ENCODE peak calls at places on chromosome 16, in six cellular contexts. L is PC-3, G is mucosa of descending colon, J is IMR-90, Z is mammary epithelial cell, R is left ventricle myocardium inferior. T is an unnamed sample.
A peak's percentile ranks its signal among the peaks of the same experiment; 100 is the strongest.

GRCh38 chr16:79790854-79791253 is 190.3 kb upstream of the MAF start:
- DNase-seq in L (no peak), J (no peak), G (no peak), R (no peak), Z (no peak), T (no peak)

GRCh38 chr16:48602357-48603014 is 7.5 kb downstream of the N4BP1 start:
- DNase-seq in J (no peak), L (no peak), Z (no peak), G (no peak), R (no peak), T (no peak)

GRCh38 chr16:4613636-4614570 is 785 bp downstream of the UBALD1 start:
- DNase-seq in G (no peak), Z (peak; percentile 23), R (peak; percentile 35), L (peak; percentile 20), J (peak; percentile 48), T (peak; percentile 64)

GRCh38 chr16:15444264-15444663 is 9.9 kb downstream of the BMERB1 start:
- DNase-seq in L (no peak), G (no peak), J (no peak), Z (no peak), R (no peak), T (no peak)

GRCh38 chr16:2770057-2770780 is 6.9 kb downstream of the ELOB start:
- DNase-seq in G (no peak), R (no peak), Z (no peak), J (no peak), L (no peak), T (no peak)

GRCh38 chr16:59470556-59470955 is 736.4 kb upstream of the GOT2 start:
- DNase-seq in J (no peak), Z (no peak), G (no peak), L (no peak), R (no peak), T (peak; percentile 8)

GRCh38 chr16:53159781-53160436 is 105.1 kb downstream of the CHD9 start:
- DNase-seq in G (no peak), L (peak; percentile 52), Z (peak; percentile 32), J (peak; percentile 62), R (no peak), T (peak; percentile 83)

GRCh38 chr16:76791151-76791550 is 399.8 kb upstream of the MON1B start:
- DNase-seq in R (no peak), Z (no peak), L (no peak), J (no peak), G (no peak), T (no peak)

GRCh38 chr16:1779741-1780676 is 2.4 kb downstream of the SPSB3 start:
- DNase-seq in G (no peak), L (no peak), Z (no peak), J (no peak), R (no peak), T (no peak)

GRCh38 chr16:89564476-89565255 is 4.2 kb downstream of the RPL13 start:
- DNase-seq in R (no peak), G (no peak), J (no peak), L (no peak), Z (no peak), T (no peak)

GRCh38 chr16:1527836-1528811 is 5.3 kb upstream of the TMEM204 start:
- DNase-seq in R (peak; percentile 80), G (no peak), J (no peak), L (no peak), Z (no peak), T (no peak)

GRCh38 chr16:66653581-66654350 is 42.8 kb downstream of the CMTM4 start:
- DNase-seq in R (no peak), L (no peak), Z (no peak), G (no peak), J (no peak), T (peak; percentile 71)

GRCh38 chr16:80063028-80063767 is 462.7 kb upstream of the MAF start:
- DNase-seq in L (no peak), R (no peak), Z (no peak), G (no peak), J (no peak), T (no peak)

GRCh38 chr16:57681950-57682728 is 12.5 kb upstream of the DRC7 start:
- DNase-seq in R (no peak), L (no peak), G (no peak), J (no peak), Z (no peak), T (no peak)

DNA sequence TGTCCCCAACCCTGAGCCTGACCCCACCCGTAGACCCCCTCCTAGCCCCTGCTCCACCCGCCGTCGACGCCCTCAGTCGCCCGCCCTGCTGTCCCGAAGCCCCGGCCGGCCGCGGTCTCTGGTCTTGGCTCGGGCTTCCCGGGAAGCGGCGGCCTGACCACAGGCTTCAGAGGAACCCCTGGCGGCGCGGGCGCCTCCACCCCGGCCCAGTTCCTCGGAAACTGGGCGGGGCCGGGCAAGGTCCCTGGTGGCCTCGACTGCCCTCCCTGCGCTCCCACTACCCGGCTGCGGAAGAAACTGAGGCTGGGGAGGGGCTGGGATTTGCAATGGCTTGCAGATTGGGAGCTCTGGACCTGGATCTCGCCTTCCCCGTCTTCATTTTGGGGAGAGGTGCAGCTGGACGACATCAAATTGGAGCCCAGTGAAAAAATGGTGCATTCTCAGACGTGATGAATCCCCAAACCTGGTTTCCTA is 690 bp upstream of the SOCS1 start:
- DNase-seq in Z (peak; percentile 60), R (peak; percentile 76), J (peak; percentile 25), L (peak; percentile 41), G (no peak), T (peak; percentile 83)
- H3K4me1 ChIP-seq in Z (peaks cover 23% of the 10 kb centered on the region), R (peaks cover 58% of the 10 kb centered on the region), J (peaks cover 21% of the 10 kb centered on the region), L (peaks cover 21% of the 10 kb centered on the region), G (peaks cover 18% of the 10 kb centered on the region), T (peaks cover 22% of the 10 kb centered on the region)

DNA sequence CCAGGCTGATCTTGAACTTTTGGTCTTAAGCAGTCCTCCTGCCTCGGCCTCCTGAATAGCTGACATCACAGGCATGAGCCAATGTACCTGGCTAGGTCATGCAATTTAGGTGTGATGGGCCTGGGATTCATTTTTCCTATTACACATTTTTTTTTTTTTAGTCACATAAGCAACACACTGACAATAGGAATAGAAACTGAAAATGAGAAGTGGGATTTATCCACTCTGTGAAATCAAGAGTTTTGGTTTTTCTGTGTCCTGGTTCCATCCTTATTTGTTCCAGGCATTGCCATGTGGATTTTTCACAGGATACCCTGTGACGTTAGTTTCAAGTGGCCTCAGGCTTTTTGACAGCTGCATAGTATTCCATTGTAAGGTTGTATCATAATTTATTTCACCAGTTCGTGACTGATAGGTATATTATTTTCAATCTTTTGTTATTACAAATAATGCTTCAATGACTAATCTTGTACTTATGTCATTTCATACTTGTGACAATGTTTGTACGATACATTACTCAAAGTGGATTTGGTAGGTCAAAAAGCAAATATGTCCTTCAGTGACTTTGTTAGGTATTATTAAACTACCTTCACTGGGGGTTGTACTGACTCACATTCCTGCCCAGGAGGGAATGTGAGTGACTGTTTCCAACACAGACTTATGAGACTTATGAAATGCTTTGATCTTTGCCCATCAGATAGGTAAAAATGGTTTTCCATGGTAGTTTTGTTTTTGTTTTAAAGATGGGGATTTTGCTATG is 10.6 kb downstream of the ADCY7 start:
- DNase-seq in Z (no peak), L (peak; percentile 77), J (no peak), R (no peak), G (no peak), T (no peak)
- H3K4me1 ChIP-seq in Z (no peaks in the 10 kb centered on the region), L (no peaks in the 10 kb centered on the region), J (no peaks in the 10 kb centered on the region), R (peaks cover 8% of the 10 kb centered on the region), G (peaks cover 21% of the 10 kb centered on the region), T (peaks cover 6% of the 10 kb centered on the region)

GRCh38 chr16:17372383-17372782 is 98.4 kb downstream of the XYLT1 start:
- DNase-seq in R (no peak), J (peak; percentile 39), L (no peak), Z (no peak), G (no peak), T (no peak)

GRCh38 chr16:17373533-17373932 is 97.2 kb downstream of the XYLT1 start:
- DNase-seq in L (no peak), G (no peak), R (no peak), J (no peak), Z (no peak), T (no peak)

GRCh38 chr16:17377360-17378324 is 93.1 kb downstream of the XYLT1 start:
- DNase-seq in Z (no peak), R (no peak), G (no peak), J (no peak), L (no peak), T (no peak)

GRCh38 chr16:17375388-17376304 is 95.1 kb downstream of the XYLT1 start:
- DNase-seq in R (no peak), G (no peak), J (no peak), L (no peak), Z (no peak), T (no peak)

GRCh38 chr16:17374668-17375255 is 96.0 kb downstream of the XYLT1 start:
- DNase-seq in J (no peak), L (no peak), R (no peak), G (no peak), Z (no peak), T (no peak)
- H3K4me1 ChIP-seq in J (peaks cover 9% of the 10 kb centered on the region), L (no peaks in the 10 kb centered on the region), R (peaks cover 49% of the 10 kb centered on the region), G (peaks cover 24% of the 10 kb centered on the region), Z (no peaks in the 10 kb centered on the region), T (peaks cover 25% of the 10 kb centered on the region)

GRCh38 chr16:30348929-30349328 is 6.2 kb downstream of the CD2BP2 start:
- DNase-seq in G (peak; percentile 7), Z (no peak), R (no peak), J (no peak), L (no peak), T (no peak)

GRCh38 chr16:30351586-30352419 is 3.3 kb downstream of the CD2BP2 start:
- DNase-seq in R (peak; percentile 76), L (peak; percentile 88), G (peak; percentile 65), Z (peak; percentile 37), J (peak; percentile 90), T (peak; percentile 88)

GRCh38 chr16:30351001-30351441 is 4.1 kb downstream of the CD2BP2 start:
- DNase-seq in J (no peak), R (no peak), Z (no peak), G (peak; percentile 34), L (no peak), T (no peak)

GRCh38 chr16:30349695-30350094 is 5.4 kb downstream of the CD2BP2 start:
- DNase-seq in Z (no peak), R (no peak), J (no peak), L (no peak), G (peak; percentile 34), T (no peak)

DNA sequence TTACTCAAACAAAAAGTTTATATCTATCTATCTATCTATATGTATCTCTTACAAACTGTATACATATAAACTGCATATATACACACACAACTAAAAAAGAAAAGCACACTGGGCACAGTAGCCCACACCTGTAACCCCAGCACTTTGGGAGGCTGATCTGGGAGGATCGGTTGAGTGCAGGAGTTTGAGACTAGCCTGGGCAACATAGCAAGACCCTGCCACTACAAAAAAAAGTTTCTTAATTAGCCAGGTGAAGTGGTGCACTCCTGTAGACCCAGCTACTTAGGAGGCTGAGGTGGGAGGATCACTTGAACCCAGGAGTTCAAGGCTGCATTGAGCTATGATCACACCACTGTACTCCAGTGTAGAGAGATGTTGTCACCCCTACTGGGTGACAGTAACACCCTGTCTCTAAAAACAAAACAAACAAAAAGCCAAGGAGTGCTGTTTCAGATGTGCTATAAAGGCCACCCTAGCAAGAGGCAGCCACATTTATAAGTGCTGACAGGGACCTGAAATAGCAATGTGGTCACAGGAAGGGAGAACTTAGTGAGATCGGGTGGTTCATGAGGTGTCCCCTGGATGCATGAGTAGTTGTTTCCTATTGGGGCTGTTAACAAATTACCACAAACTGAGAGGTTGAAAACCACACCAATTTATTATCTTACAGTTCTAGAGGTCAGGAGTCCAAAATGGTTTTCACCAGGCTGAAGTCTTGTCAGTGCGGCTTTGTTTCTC is 4.8 kb downstream of the CD2BP2 start:
- DNase-seq in J (no peak), G (no peak), Z (no peak), R (no peak), L (no peak), T (no peak)
- H3K4me1 ChIP-seq in J (peaks cover 3% of the 10 kb centered on the region), G (peaks cover 10% of the 10 kb centered on the region), Z (peaks cover 7% of the 10 kb centered on the region), R (peaks cover 40% of the 10 kb centered on the region), L (peaks cover 25% of the 10 kb centered on the region), T (peaks cover 30% of the 10 kb centered on the region)

GRCh38 chr16:61313931-61314330 is 722.3 kb downstream of the CDH8 start:
- DNase-seq in J (no peak), R (no peak), G (no peak), Z (peak; percentile 66), L (no peak), T (no peak)
- H3K4me1 ChIP-seq in J (no peaks in the 10 kb centered on the region), R (no peaks in the 10 kb centered on the region), G (no peaks in the 10 kb centered on the region), Z (peaks cover 9% of the 10 kb centered on the region), L (no peaks in the 10 kb centered on the region), T (no peaks in the 10 kb centered on the region)